ENCODE peak calls at places on chromosomes 16 and 17, in five cellular contexts. One of them, this sample, is unnamed.

GRCh38 chr17:19904412-19904811 is 36.7 kb upstream of the ULK2 start:
- DNase-seq in progenitor cell of endocrine pancreas: no peak
- DNase-seq in hepatocyte: no peak
- DNase-seq in suprapubic skin: no peak
- DNase-seq in A549: no peak
- DNase-seq in this sample: no peak

GRCh38 chr17:9258115-9259020 is 237.1 kb downstream of the NTN1 start:
- DNase-seq in A549: no peak
- DNase-seq in progenitor cell of endocrine pancreas: no peak
- DNase-seq in hepatocyte: no peak
- DNase-seq in suprapubic skin: no peak
- DNase-seq in this sample: no peak

GRCh38 chr17:48048321-48049140 is at the start of gene NFE2L1:
- DNase-seq in progenitor cell of endocrine pancreas: peak; percentile 71
- DNase-seq in suprapubic skin: peak; percentile 95
- DNase-seq in A549: peak; percentile 86
- DNase-seq in hepatocyte: peak; percentile 93
- DNase-seq in this sample: peak; percentile 97

GRCh38 chr16:19707699-19708497 is 10.1 kb downstream of the KNOP1 start:
- DNase-seq in suprapubic skin: no peak
- DNase-seq in A549: no peak
- DNase-seq in progenitor cell of endocrine pancreas: no peak
- DNase-seq in hepatocyte: no peak
- DNase-seq in this sample: no peak

GRCh38 chr16:90008708-90009145 is 10.5 kb downstream of the DBNDD1 start:
- DNase-seq in A549: no peak
- DNase-seq in progenitor cell of endocrine pancreas: no peak
- DNase-seq in suprapubic skin: no peak
- DNase-seq in hepatocyte: no peak
- DNase-seq in this sample: no peak

GRCh38 chr17:79913451-79913850 is 74.2 kb upstream of the CBX4 start:
- DNase-seq in A549: no peak
- DNase-seq in suprapubic skin: no peak
- DNase-seq in hepatocyte: no peak
- DNase-seq in progenitor cell of endocrine pancreas: no peak
- DNase-seq in this sample: no peak

GRCh38 chr17:73065376-73065775 is 27.1 kb downstream of the SLC39A11 start:
- DNase-seq in hepatocyte: no peak
- DNase-seq in progenitor cell of endocrine pancreas: no peak
- DNase-seq in A549: no peak
- DNase-seq in suprapubic skin: no peak
- DNase-seq in this sample: no peak

GRCh38 chr17:39080416-39081179 is 70.8 kb downstream of the PLXDC1 start:
- DNase-seq in progenitor cell of endocrine pancreas: no peak
- DNase-seq in suprapubic skin: no peak
- DNase-seq in hepatocyte: no peak
- DNase-seq in A549: no peak
- DNase-seq in this sample: no peak

GRCh38 chr16:88360999-88361398 is 21.8 kb upstream of the ZNF469 start:
- DNase-seq in suprapubic skin: no peak
- DNase-seq in A549: no peak
- DNase-seq in progenitor cell of endocrine pancreas: no peak
- DNase-seq in hepatocyte: no peak
- DNase-seq in this sample: no peak

GRCh38 chr16:58124601-58124915 is 4.6 kb downstream of the CFAP20 start:
- DNase-seq in suprapubic skin: no peak
- DNase-seq in progenitor cell of endocrine pancreas: no peak
- DNase-seq in A549: no peak
- DNase-seq in hepatocyte: no peak
- DNase-seq in this sample: no peak

GRCh38 chr16:67944690-67945391 is 921 bp upstream of the LCAT start:
- DNase-seq in A549: no peak
- DNase-seq in suprapubic skin: no peak
- DNase-seq in hepatocyte: no peak
- DNase-seq in progenitor cell of endocrine pancreas: no peak
- DNase-seq in this sample: no peak

GRCh38 chr17:38710603-38710962 is 5.5 kb downstream of the MLLT6 start:
- DNase-seq in hepatocyte: no peak
- DNase-seq in progenitor cell of endocrine pancreas: no peak
- DNase-seq in A549: no peak
- DNase-seq in suprapubic skin: no peak
- DNase-seq in this sample: no peak

GRCh38 chr16:1918890-1919679 is 870 bp upstream of the HS3ST6 start:
- DNase-seq in progenitor cell of endocrine pancreas: no peak
- DNase-seq in A549: no peak
- DNase-seq in suprapubic skin: no peak
- DNase-seq in hepatocyte: no peak
- DNase-seq in this sample: no peak

GRCh38 chr17:71828182-71828596 is 292.6 kb upstream of the SOX9 start:
- DNase-seq in A549: no peak
- DNase-seq in suprapubic skin: no peak
- DNase-seq in hepatocyte: no peak
- DNase-seq in progenitor cell of endocrine pancreas: no peak
- DNase-seq in this sample: no peak

GRCh38 chr16:79613009-79613408 is 12.5 kb upstream of the MAF start:
- DNase-seq in hepatocyte: no peak
- DNase-seq in progenitor cell of endocrine pancreas: no peak
- DNase-seq in A549: no peak
- DNase-seq in suprapubic skin: no peak
- DNase-seq in this sample: no peak

GRCh38 chr17:10705727-10706126 is 8.3 kb downstream of the ADPRM start:
- DNase-seq in progenitor cell of endocrine pancreas: no peak
- DNase-seq in A549: no peak
- DNase-seq in suprapubic skin: no peak
- DNase-seq in hepatocyte: no peak
- DNase-seq in this sample: no peak

GRCh38 chr16:24900230-24900629 is 54.5 kb downstream of the SLC5A11 start:
- DNase-seq in hepatocyte: no peak
- DNase-seq in progenitor cell of endocrine pancreas: no peak
- DNase-seq in suprapubic skin: no peak
- DNase-seq in A549: no peak
- DNase-seq in this sample: no peak

GRCh38 chr17:61460796-61461585 is 8.8 kb downstream of the TBX4 start:
- DNase-seq in A549: no peak
- DNase-seq in progenitor cell of endocrine pancreas: no peak
- DNase-seq in hepatocyte: peak; percentile 68
- DNase-seq in suprapubic skin: no peak
- DNase-seq in this sample: no peak

GRCh38 chr16:47826070-47826469 is 329.7 kb downstream of the ABCC12 start:
- DNase-seq in suprapubic skin: no peak
- DNase-seq in hepatocyte: no peak
- DNase-seq in progenitor cell of endocrine pancreas: no peak
- DNase-seq in A549: no peak
- DNase-seq in this sample: no peak

GRCh38 chr16:71930013-71930563 is 34.8 kb downstream of the IST1 start:
- DNase-seq in hepatocyte: no peak
- DNase-seq in A549: no peak
- DNase-seq in suprapubic skin: no peak
- DNase-seq in progenitor cell of endocrine pancreas: no peak
- DNase-seq in this sample: no peak

GRCh38 chr16:71933913-71934696 is 38.8 kb downstream of the IST1 start:
- DNase-seq in hepatocyte: peak; percentile 32
- DNase-seq in progenitor cell of endocrine pancreas: no peak
- DNase-seq in A549: no peak
- DNase-seq in suprapubic skin: no peak
- DNase-seq in this sample: no peak

GRCh38 chr16:71933017-71933416 is 37.7 kb downstream of the IST1 start:
- DNase-seq in A549: no peak
- DNase-seq in suprapubic skin: no peak
- DNase-seq in progenitor cell of endocrine pancreas: no peak
- DNase-seq in hepatocyte: no peak
- DNase-seq in this sample: no peak

GRCh38 chr16:71930993-71931392 is 35.7 kb downstream of the IST1 start:
- DNase-seq in suprapubic skin: no peak
- DNase-seq in hepatocyte: no peak
- DNase-seq in progenitor cell of endocrine pancreas: no peak
- DNase-seq in A549: no peak
- DNase-seq in this sample: no peak

DNA sequence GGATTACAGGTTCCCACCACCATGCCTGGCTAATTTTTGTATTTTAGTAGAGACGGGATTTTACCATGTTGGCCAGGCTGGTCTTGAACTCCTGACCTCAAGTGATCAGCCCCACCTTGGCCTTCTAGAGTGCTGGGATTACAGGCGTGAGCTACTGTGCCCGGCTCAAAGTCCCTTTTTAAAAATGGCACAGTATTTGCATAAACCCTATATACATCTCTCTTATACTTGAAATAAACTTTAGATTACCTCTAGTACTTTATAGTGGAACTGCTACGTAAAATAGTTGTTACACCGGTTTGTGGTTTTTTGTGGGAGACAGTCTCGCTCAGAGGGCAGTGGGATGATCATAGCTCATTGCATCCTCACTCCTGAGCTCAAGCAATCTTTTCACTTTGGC is 36.3 kb downstream of the IST1 start:
- DNase-seq in suprapubic skin: no peak
- DNase-seq in progenitor cell of endocrine pancreas: no peak
- DNase-seq in A549: no peak
- DNase-seq in hepatocyte: no peak
- DNase-seq in this sample: no peak
- TF ChIP-seq CTCF in suprapubic skin: no peak
- TF ChIP-seq CTCF in progenitor cell of endocrine pancreas: no peak
- TF ChIP-seq CTCF in A549: no peak
- TF ChIP-seq CTCF in hepatocyte: no peak
- TF ChIP-seq CTCF in this sample: no peak

DNA sequence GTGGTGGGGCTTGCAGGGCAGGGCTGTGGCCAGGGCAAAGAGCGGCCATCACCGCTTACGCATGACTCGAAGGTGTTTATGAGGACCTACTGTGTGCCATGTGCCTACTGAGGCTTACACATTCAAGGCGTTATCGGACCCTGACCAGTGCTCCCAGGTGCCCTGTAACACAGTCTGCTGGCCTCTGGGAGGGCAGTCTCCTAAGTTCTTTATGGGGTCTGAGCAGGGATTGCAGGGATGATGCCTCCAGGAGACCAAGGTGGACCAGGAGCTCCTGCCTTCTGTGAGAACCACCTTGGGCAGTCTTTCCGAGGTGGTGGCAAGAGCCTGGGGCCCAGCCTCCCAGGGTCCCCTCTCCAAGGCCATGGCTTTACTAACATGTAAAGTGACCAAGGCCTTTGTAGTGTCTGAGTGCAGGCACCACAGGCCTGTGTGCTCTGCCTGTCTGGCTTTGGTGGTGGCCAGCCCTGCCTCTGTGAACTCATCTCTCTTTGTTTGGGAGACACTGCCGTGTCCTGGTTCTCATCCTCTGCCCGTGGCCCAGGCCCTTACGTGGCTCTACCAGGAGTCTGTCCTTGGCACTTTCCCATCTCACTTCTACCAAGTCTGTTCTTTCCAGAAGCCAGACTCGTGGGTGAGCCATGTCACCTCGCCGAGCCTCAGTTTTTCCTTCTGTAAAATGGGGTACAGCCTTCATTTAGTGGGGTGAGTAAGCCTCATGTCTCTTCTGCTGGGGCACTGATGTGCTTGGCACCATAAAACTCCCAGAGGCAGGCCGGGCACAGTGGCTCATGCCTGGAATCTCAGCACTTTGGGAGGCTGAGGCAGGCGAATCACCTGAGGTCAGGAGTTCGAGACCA is 3.4 kb upstream of the SYNGR2 start:
- DNase-seq in A549: no peak
- DNase-seq in progenitor cell of endocrine pancreas: no peak
- DNase-seq in suprapubic skin: no peak
- DNase-seq in hepatocyte: no peak
- DNase-seq in this sample: no peak
- TF ChIP-seq CTCF in A549: no peak
- TF ChIP-seq CTCF in progenitor cell of endocrine pancreas: no peak
- TF ChIP-seq CTCF in suprapubic skin: no peak
- TF ChIP-seq CTCF in hepatocyte: no peak
- TF ChIP-seq CTCF in this sample: no peak

GRCh38 chr16:28930652-28931051 is 1.1 kb upstream of the CD19 start:
- DNase-seq in A549: no peak
- DNase-seq in progenitor cell of endocrine pancreas: no peak
- DNase-seq in suprapubic skin: no peak
- DNase-seq in hepatocyte: no peak
- DNase-seq in this sample: no peak
- TF ChIP-seq CTCF in A549: no peak
- TF ChIP-seq CTCF in progenitor cell of endocrine pancreas: no peak
- TF ChIP-seq CTCF in suprapubic skin: no peak
- TF ChIP-seq CTCF in hepatocyte: no peak
- TF ChIP-seq CTCF in this sample: no peak

DNA sequence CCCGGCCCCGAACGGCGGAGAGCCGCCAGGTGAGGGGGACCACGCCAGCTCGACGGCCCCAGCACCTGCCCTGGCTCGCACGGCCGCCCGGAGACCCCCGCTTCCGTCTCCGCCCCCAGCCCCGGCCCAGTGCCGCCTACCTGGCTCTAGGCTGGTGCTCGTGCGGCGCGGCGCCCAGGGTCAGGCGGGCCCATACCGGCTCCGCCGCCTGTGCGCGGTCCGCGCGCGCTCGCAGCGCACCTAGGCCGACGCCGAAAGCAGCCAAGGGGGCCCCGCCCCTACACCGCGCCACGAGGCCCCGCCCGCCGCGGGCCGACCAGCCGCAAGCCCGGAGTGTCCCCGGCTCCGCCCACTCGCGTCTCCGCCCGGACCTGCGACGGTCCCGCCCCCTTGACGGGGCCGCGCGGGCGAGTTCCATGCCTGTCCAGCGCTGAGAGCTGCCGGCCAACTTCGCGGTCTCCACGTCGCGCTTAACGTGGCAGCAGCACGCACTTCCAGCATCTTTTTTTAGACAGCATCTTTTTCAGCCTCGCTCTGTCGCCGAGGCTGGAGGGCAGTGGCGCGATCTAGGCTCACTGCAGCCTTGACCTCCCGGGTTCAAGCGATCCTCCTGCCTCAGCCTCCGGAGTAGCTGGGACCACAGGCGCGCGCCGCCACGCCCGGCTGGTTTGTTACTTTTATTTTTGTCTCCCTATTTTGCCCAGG is at the start of gene SLC25A39:
- DNase-seq in progenitor cell of endocrine pancreas: peak; percentile 94
- DNase-seq in suprapubic skin: peak; percentile 95
- DNase-seq in hepatocyte: peak; percentile 98
- DNase-seq in A549: peak; percentile 76
- DNase-seq in this sample: no peak
- TF ChIP-seq CTCF in progenitor cell of endocrine pancreas: no peak
- TF ChIP-seq CTCF in suprapubic skin: no peak
- TF ChIP-seq CTCF in hepatocyte: no peak
- TF ChIP-seq CTCF in A549: no peak
- TF ChIP-seq CTCF in this sample: peak; percentile 2

GRCh38 chr16:552171-552570 is 8.0 kb upstream of the PRR35 start:
- DNase-seq in progenitor cell of endocrine pancreas: no peak
- DNase-seq in suprapubic skin: no peak
- DNase-seq in hepatocyte: no peak
- DNase-seq in A549: no peak
- DNase-seq in this sample: no peak

GRCh38 chr16:546909-547770 is 13.1 kb upstream of the PRR35 start:
- DNase-seq in suprapubic skin: no peak
- DNase-seq in progenitor cell of endocrine pancreas: no peak
- DNase-seq in hepatocyte: peak; percentile 72
- DNase-seq in A549: no peak
- DNase-seq in this sample: no peak

GRCh38 chr16:551210-551609 is 9.0 kb upstream of the PRR35 start:
- DNase-seq in progenitor cell of endocrine pancreas: no peak
- DNase-seq in hepatocyte: no peak
- DNase-seq in A549: no peak
- DNase-seq in suprapubic skin: no peak
- DNase-seq in this sample: no peak

GRCh38 chr16:548586-548985 is 11.6 kb upstream of the PRR35 start:
- DNase-seq in A549: no peak
- DNase-seq in hepatocyte: no peak
- DNase-seq in progenitor cell of endocrine pancreas: no peak
- DNase-seq in suprapubic skin: no peak
- DNase-seq in this sample: no peak

GRCh38 chr16:549544-550263 is 10.5 kb upstream of the PRR35 start:
- DNase-seq in hepatocyte: no peak
- DNase-seq in A549: no peak
- DNase-seq in progenitor cell of endocrine pancreas: no peak
- DNase-seq in suprapubic skin: no peak
- DNase-seq in this sample: no peak
- TF ChIP-seq CTCF in hepatocyte: no peak
- TF ChIP-seq CTCF in A549: no peak
- TF ChIP-seq CTCF in progenitor cell of endocrine pancreas: peak; percentile 8
- TF ChIP-seq CTCF in suprapubic skin: no peak
- TF ChIP-seq CTCF in this sample: no peak

This sample was measured in vagina.